ENCODE peak calls at places on chromosomes 12 and 14, in five cellular contexts. One of them, this sample, is unnamed.

GRCh38 chr14:92486881-92487280 is 26.7 kb upstream of the RIN3 start:
- DNase-seq in stomach: no peak
- DNase-seq in iPS DF 19.7: no peak
- DNase-seq in RPMI7951: no peak
- DNase-seq in B cell: no peak
- DNase-seq in this sample: no peak

GRCh38 chr12:75759842-75760260 is 248.4 kb upstream of the KRR1 start:
- DNase-seq in stomach: no peak
- DNase-seq in iPS DF 19.7: no peak
- DNase-seq in RPMI7951: peak
- DNase-seq in B cell: no peak
- DNase-seq in this sample: no peak

GRCh38 chr12:91397866-91398532 is 215.4 kb upstream of the DCN start:
- DNase-seq in stomach: no peak
- DNase-seq in iPS DF 19.7: no peak
- DNase-seq in RPMI7951: no peak
- DNase-seq in B cell: no peak
- DNase-seq in this sample: no peak

GRCh38 chr12:52925717-52926595 is 21.1 kb upstream of the KRT8 start:
- DNase-seq in stomach: peak
- DNase-seq in iPS DF 19.7: no peak
- DNase-seq in RPMI7951: no peak
- DNase-seq in B cell: no peak
- DNase-seq in this sample: no peak

GRCh38 chr14:87944987-87945604 is 47.9 kb downstream of the GALC start:
- DNase-seq in stomach: no peak
- DNase-seq in iPS DF 19.7: no peak
- DNase-seq in RPMI7951: peak
- DNase-seq in B cell: no peak
- DNase-seq in this sample: no peak

GRCh38 chr12:71592841-71593240 is 70.8 kb downstream of the ZFC3H1 start:
- DNase-seq in stomach: no peak
- DNase-seq in iPS DF 19.7: no peak
- DNase-seq in RPMI7951: no peak
- DNase-seq in B cell: no peak
- DNase-seq in this sample: no peak

GRCh38 chr12:12357697-12358476 is 1.0 kb downstream of the BORCS5 start:
- DNase-seq in stomach: no peak
- DNase-seq in iPS DF 19.7: no peak
- DNase-seq in RPMI7951: no peak
- DNase-seq in B cell: no peak
- DNase-seq in this sample: no peak

GRCh38 chr12:11722071-11722470 is 72.6 kb downstream of the ETV6 start:
- DNase-seq in stomach: no peak
- DNase-seq in iPS DF 19.7: no peak
- DNase-seq in RPMI7951: no peak
- DNase-seq in B cell: no peak
- DNase-seq in this sample: no peak

GRCh38 chr12:127785535-127785934 is 481.4 kb upstream of the TMEM132C start:
- DNase-seq in stomach: no peak
- DNase-seq in iPS DF 19.7: no peak
- DNase-seq in RPMI7951: peak
- DNase-seq in B cell: no peak
- DNase-seq in this sample: peak

GRCh38 chr12:24012528-24012927 is 63.1 kb upstream of the SOX5 start:
- DNase-seq in stomach: no peak
- DNase-seq in iPS DF 19.7: no peak
- DNase-seq in RPMI7951: no peak
- DNase-seq in B cell: no peak
- DNase-seq in this sample: no peak

GRCh38 chr12:113846275-113846674 is 119.8 kb downstream of the RBM19 start:
- DNase-seq in stomach: no peak
- DNase-seq in iPS DF 19.7: no peak
- DNase-seq in RPMI7951: no peak
- DNase-seq in B cell: no peak
- DNase-seq in this sample: no peak

GRCh38 chr14:102539544-102540309 is 30.2 kb upstream of the ANKRD9 start:
- DNase-seq in stomach: no peak
- DNase-seq in iPS DF 19.7: no peak
- DNase-seq in RPMI7951: peak
- DNase-seq in B cell: no peak
- DNase-seq in this sample: no peak

GRCh38 chr14:76697246-76697645 is 64.0 kb upstream of the VASH1 start:
- DNase-seq in stomach: no peak
- DNase-seq in iPS DF 19.7: no peak
- DNase-seq in RPMI7951: no peak
- DNase-seq in B cell: no peak
- DNase-seq in this sample: no peak

GRCh38 chr14:59251811-59252771 is 63.6 kb downstream of the DAAM1 start:
- DNase-seq in stomach: no peak
- DNase-seq in iPS DF 19.7: no peak
- DNase-seq in RPMI7951: peak
- DNase-seq in B cell: no peak
- DNase-seq in this sample: no peak

This sample was measured in adrenal gland.